ENCODE peak calls at places on chromosome 20, in nine cellular contexts. W is tibial nerve; V is T47D; Z is stimulated activated CD8-positive, alpha-beta memory T cell treated with anti-CD3 and anti-CD28 coated beads, Interleukin-7, amount 100 ng/mL, for 1 hour; I is stimulated activated CD4-positive, alpha-beta T cell treated with anti-CD3 and anti-CD28 coated beads, TNF-alpha, amount 100 ng/mL, for 24 hours; E is T-helper 9 cell; K is right atrium auricular region; H is sciatic nerve; J is HTR-8/SVneo. B is an unnamed sample.

GRCh38 chr20:11452326-11452725 is 465.4 kb upstream of the BTBD3 start:
- DNase-seq in H (no peak), J (no peak), V (no peak), K (no peak), I (no peak), E (no peak), W (no peak), Z (no peak), B (no peak)

GRCh38 chr20:17650301-17650761 is 31.7 kb downstream of the RRBP1 start:
- DNase-seq in I (no peak), W (no peak), Z (no peak), J (no peak), K (no peak), H (no peak), V (no peak), E (no peak), B (no peak)

GRCh38 chr20:32289661-32290431 is 12.4 kb downstream of the KIF3B start:
- DNase-seq in K (no peak), E (no peak), V (no peak), H (no peak), W (no peak), Z (no peak), I (no peak), J (no peak), B (no peak)

GRCh38 chr20:25360631-25361286 is 29.9 kb downstream of the ABHD12 start:
- DNase-seq in J (peak), Z (no peak), I (no peak), V (no peak), K (no peak), H (no peak), W (no peak), E (no peak), B (no peak)

GRCh38 chr20:15267935-15268334 is 930.5 kb upstream of the FLRT3 start:
- DNase-seq in V (peak), Z (no peak), I (no peak), J (no peak), E (no peak), H (no peak), W (no peak), K (no peak), B (no peak)

GRCh38 chr20:36541227-36542018 is at the start of gene MYL9:
- DNase-seq in Z (no peak), I (no peak), H (peak), E (no peak), W (peak), V (peak), K (peak), J (peak), B (no peak)

GRCh38 chr20:37552415-37552814 is 24.7 kb upstream of the BLCAP start:
- DNase-seq in J (no peak), I (no peak), K (no peak), V (no peak), E (no peak), W (no peak), Z (no peak), H (no peak), B (no peak)

GRCh38 chr20:7333846-7334245 is 566.4 kb downstream of the BMP2 start:
- DNase-seq in H (no peak), I (no peak), V (no peak), W (no peak), K (no peak), Z (no peak), E (no peak), J (no peak), B (no peak)

GRCh38 chr20:37796121-37796520 is 102.3 kb downstream of the CTNNBL1 start:
- DNase-seq in Z (no peak), H (no peak), I (no peak), E (no peak), J (no peak), K (no peak), V (no peak), W (no peak), B (peak)

GRCh38 chr20:51378171-51378928 is 164.2 kb downstream of the NFATC2 start:
- DNase-seq in W (no peak), V (peak), K (no peak), I (peak), E (no peak), H (peak), J (no peak), Z (no peak), B (no peak)

GRCh38 chr20:62186096-62186426 is 3.2 kb downstream of the MTG2 start:
- DNase-seq in I (no peak), E (no peak), H (no peak), W (no peak), K (no peak), V (no peak), Z (no peak), J (no peak), B (no peak)

GRCh38 chr20:4717816-4718215 is 3.9 kb upstream of the PRND start:
- DNase-seq in E (no peak), K (peak), I (no peak), J (no peak), V (no peak), H (no peak), Z (no peak), W (no peak), B (no peak)

GRCh38 chr20:32455901-32456701 is 98.0 kb downstream of the ASXL1 start:
- DNase-seq in Z (no peak), K (no peak), I (no peak), V (no peak), H (no peak), E (no peak), J (no peak), W (no peak), B (no peak)

GRCh38 chr20:36865861-36866149 is 10.1 kb upstream of the TLDC2 start:
- DNase-seq in E (no peak), I (no peak), Z (no peak), K (no peak), W (no peak), V (no peak), H (no peak), J (no peak), B (no peak)

GRCh38 chr20:2692886-2693285 is 306 bp downstream of the EBF4 start:
- DNase-seq in I (no peak), H (no peak), Z (no peak), K (no peak), E (peak), W (no peak), V (no peak), J (no peak), B (no peak)

GRCh38 chr20:23145281-23145700 is 59.2 kb upstream of the CD93 start:
- DNase-seq in V (no peak), K (no peak), W (no peak), E (no peak), J (no peak), Z (no peak), I (no peak), H (no peak), B (no peak)

GRCh38 chr20:33893314-33893713 is 82.2 kb downstream of the CHMP4B start:
- DNase-seq in K (no peak), H (no peak), I (no peak), V (no peak), E (no peak), J (no peak), W (no peak), Z (no peak), B (no peak)

GRCh38 chr20:17315491-17316231 is 88.8 kb downstream of the PCSK2 start:
- DNase-seq in J (no peak), I (no peak), H (no peak), E (no peak), K (no peak), W (no peak), V (no peak), Z (no peak), B (no peak)

GRCh38 chr20:63854069-63854765 is 7.1 kb upstream of the ABHD16B start:
- DNase-seq in V (no peak), E (no peak), K (no peak), I (no peak), J (no peak), H (no peak), W (no peak), Z (no peak), B (no peak)

GRCh38 chr20:60694763-60695162 is 557.3 kb upstream of the CDH4 start:
- DNase-seq in W (no peak), J (no peak), H (no peak), I (no peak), V (no peak), Z (no peak), E (no peak), K (no peak), B (no peak)

GRCh38 chr20:21230686-21231085 is 72.4 kb upstream of the XRN2 start:
- DNase-seq in E (no peak), J (no peak), Z (no peak), V (no peak), H (no peak), K (no peak), W (no peak), I (no peak), B (no peak)

GRCh38 chr20:25257130-25257529 is 9.2 kb downstream of the PYGB start:
- DNase-seq in I (no peak), H (no peak), Z (no peak), J (no peak), W (no peak), V (no peak), K (peak), E (no peak), B (no peak)

GRCh38 chr20:60749804-60750602 is 502.1 kb upstream of the CDH4 start:
- DNase-seq in H (no peak), V (peak), E (no peak), Z (no peak), I (no peak), J (no peak), K (no peak), W (no peak), B (no peak)